ENCODE peak calls at places on chromosomes 11 and 22, in six cellular contexts. M is K562, X is spleen, E is stomach, O is HCT116, A is breast epithelium. Z is an unnamed sample.

GRCh38 chr22:49011379-49011768 is 816.3 kb downstream of the BRD1 start:
- DNase-seq in O (no peak), X (peak; percentile 61), E (peak; percentile 19), M (no peak), A (peak; percentile 38), Z (peak; percentile 89)

GRCh38 chr11:60924906-60925684 is 835 bp downstream of the TMEM132A start:
- DNase-seq in M (no peak), A (no peak), O (no peak), X (peak; percentile 78), E (no peak), Z (no peak)

GRCh38 chr11:9144828-9145227 is 53.4 kb upstream of the SCUBE2 start:
- DNase-seq in O (no peak), X (no peak), A (no peak), M (no peak), E (no peak), Z (no peak)

GRCh38 chr22:27747396-27748256 is 53.9 kb downstream of the MN1 start:
- DNase-seq in A (no peak), M (peak; percentile 46), E (no peak), O (no peak), X (no peak), Z (no peak)

GRCh38 chr22:24474221-24474620 is 20.9 kb upstream of the UPB1 start:
- DNase-seq in X (no peak), A (no peak), O (peak; percentile 40), M (no peak), E (no peak), Z (no peak)

GRCh38 chr11:61871158-61871597 is 20.2 kb downstream of the FADS3 start:
- DNase-seq in O (peak; percentile 43), E (peak; percentile 72), M (peak; percentile 93), X (peak; percentile 92), A (no peak), Z (no peak)

GRCh38 chr11:111604392-111605009 is 2.3 kb downstream of the SIK2 start:
- DNase-seq in M (peak; percentile 66), O (peak; percentile 48), A (no peak), X (no peak), E (no peak), Z (no peak)

GRCh38 chr22:49412236-49412635 is 415.4 kb downstream of the BRD1 start:
- DNase-seq in A (no peak), E (no peak), X (no peak), O (no peak), M (no peak), Z (no peak)

GRCh38 chr22:40855104-40855959 is 1.1 kb downstream of the ST13 start:
- DNase-seq in O (no peak), A (no peak), E (no peak), M (peak; percentile 47), X (no peak), Z (no peak)

GRCh38 chr22:27204817-27205216 is 547.4 kb downstream of the MIAT start:
- DNase-seq in E (no peak), O (no peak), A (no peak), M (no peak), X (no peak), Z (no peak)

GRCh38 chr11:134014502-134014901 is 54.4 kb upstream of the JAM3 start:
- DNase-seq in E (no peak), O (no peak), A (no peak), X (no peak), M (peak; percentile 20), Z (no peak)

GRCh38 chr11:128453444-128454336 is 133.7 kb downstream of the ETS1 start:
- DNase-seq in O (no peak), A (peak; percentile 58), M (no peak), E (peak; percentile 59), X (no peak), Z (no peak)

GRCh38 chr11:10856689-10857603 is 907 bp downstream of the ZBED5 start:
- DNase-seq in M (peak; percentile 73), E (peak; percentile 27), A (no peak), O (no peak), X (no peak), Z (no peak)

GRCh38 chr11:7020183-7020917 is at the start of the genes NLRP14 and ZNF214:
- DNase-seq in X (no peak), E (peak; percentile 91), A (peak; percentile 92), O (peak; percentile 75), M (peak; percentile 66), Z (no peak)

GRCh38 chr11:520428-521178 is 13.6 kb upstream of the RNH1 start:
- DNase-seq in A (no peak), X (no peak), E (no peak), O (no peak), M (no peak), Z (no peak)

GRCh38 chr11:69239320-69240040 is 54.5 kb upstream of the MYEOV start:
- DNase-seq in X (no peak), M (no peak), A (peak; percentile 17), E (peak; percentile 17), O (no peak), Z (peak; percentile 55)

GRCh38 chr11:86370922-86371614 is 3.6 kb upstream of the CCDC81 start:
- DNase-seq in M (peak; percentile 39), E (no peak), A (no peak), X (no peak), O (no peak), Z (no peak)

GRCh38 chr11:132817387-132817786 is 714.9 kb downstream of the OPCML start:
- DNase-seq in X (no peak), O (no peak), M (no peak), A (no peak), E (no peak), Z (no peak)

GRCh38 chr11:76566811-76567210 is 103.7 kb downstream of the LRRC32 start:
- DNase-seq in E (no peak), O (no peak), A (no peak), M (no peak), X (no peak), Z (no peak)

GRCh38 chr22:48898524-48899377 is 928.9 kb downstream of the BRD1 start:
- DNase-seq in A (no peak), O (no peak), M (no peak), X (peak; percentile 39), E (peak; percentile 22), Z (peak; percentile 91)

GRCh38 chr11:120001161-120002135 is 136.5 kb downstream of the TRIM29 start:
- DNase-seq in M (no peak), A (no peak), X (no peak), E (no peak), O (no peak), Z (no peak)

DNA sequence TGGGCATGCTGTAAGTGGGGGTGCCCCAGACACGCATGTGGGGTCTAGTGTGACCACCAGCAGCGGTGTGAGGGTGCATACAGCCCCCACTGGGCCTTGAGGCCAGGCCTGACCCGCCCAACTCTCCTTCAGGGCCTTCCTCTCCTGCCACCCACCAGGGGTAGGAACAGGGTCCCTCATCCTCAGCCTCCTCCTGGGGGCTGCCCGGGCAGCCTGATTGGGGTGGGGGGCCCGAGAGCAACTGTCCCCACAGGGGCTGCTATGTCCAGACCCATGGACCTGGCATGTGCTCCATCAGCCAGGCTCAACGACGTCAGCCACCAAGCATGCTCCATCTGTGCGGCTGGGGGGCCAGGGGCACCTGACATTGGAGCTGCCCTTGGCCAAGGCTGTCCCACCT is 27.2 kb downstream of the RTN4R start:
- DNase-seq in X (no peak), E (no peak), A (no peak), M (no peak), O (no peak), Z (no peak)
- H3K4me1 ChIP-seq in X (peaks cover 100% of the 10 kb centered on the region), E (peaks cover 61% of the 10 kb centered on the region), A (no peaks in the 10 kb centered on the region), M (peaks cover 16% of the 10 kb centered on the region), O (peaks cover 18% of the 10 kb centered on the region), Z (peaks cover 43% of the 10 kb centered on the region)

GRCh38 chr11:106391771-106392412 is 314.4 kb downstream of the AASDHPPT start:
- DNase-seq in A (no peak), O (no peak), E (no peak), X (no peak), M (no peak), Z (no peak)
- TF ChIP-seq POLR2AphosphoS5 in A (no peak), O (no peak), E (no peak), X (no peak), M (no peak), Z (no peak)

DNA sequence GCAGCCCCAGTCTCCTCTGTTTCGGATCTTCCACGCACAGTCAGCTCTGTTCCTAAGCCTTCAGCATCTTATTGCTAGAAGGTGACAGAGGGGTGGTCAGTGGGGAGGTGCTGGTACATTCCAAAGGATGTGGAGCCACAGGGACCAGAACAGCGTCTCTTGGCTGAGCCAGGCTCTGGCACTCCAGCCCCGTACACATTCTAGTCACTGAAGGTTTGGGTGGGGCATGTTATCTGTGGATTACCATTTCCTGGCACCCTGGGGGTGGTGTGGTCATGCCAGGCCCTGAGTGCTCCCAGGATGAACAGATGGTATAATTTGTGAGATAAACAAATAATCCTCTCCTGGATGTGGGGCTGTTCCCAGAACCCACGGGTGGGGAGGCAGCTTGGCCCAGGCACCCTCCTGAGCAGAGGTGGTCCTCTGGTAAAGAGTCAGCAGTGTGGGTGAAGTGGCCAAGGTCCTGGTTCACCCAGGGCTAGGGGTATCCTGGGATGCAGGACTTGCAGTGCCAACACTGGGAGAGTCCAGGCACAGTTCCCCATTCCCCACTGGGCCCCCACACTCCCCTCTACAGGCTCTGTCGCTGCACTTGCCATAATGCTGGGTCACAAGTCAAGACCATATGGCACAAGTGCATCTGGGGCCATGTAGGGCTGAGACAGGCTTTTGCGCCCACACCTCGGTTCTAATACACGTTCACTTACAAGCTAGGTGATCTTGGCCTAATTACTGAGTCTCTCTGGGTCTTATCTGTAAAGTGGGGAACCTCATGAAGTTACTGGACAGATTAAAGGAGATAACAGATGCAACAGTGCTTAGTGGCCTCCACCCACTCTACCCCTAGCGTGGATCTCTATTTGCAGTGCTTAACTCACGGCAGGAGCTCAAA is 33.0 kb downstream of the DKK3 start:
- DNase-seq in M (no peak), X (no peak), O (no peak), A (no peak), E (peak; percentile 25), Z (no peak)
- H3K4me1 ChIP-seq in M (no peaks in the 10 kb centered on the region), X (peaks cover 32% of the 10 kb centered on the region), O (peaks cover 44% of the 10 kb centered on the region), A (peaks cover 31% of the 10 kb centered on the region), E (peaks cover 80% of the 10 kb centered on the region), Z (peaks cover 84% of the 10 kb centered on the region)

DNA sequence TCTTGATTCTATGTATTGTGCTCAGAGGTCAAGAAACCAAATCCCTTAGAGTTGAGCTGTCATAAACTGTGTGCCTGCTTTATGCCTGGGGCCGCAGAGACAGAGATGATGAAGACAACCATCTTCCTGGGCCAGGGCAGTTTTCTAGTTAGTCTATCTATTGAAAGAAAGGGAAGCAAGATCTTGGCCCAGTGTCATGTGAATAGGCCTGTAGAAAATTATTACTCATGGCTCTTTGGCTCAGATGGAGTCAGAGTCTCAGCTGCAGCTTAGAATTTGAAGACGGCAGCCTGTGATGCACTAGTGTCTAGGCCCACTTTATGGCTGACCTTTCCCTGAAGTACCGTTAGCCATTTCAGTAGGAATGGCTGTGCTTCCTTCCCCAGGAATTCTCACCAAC is 112.0 kb downstream of the DBX1 start:
- DNase-seq in M (no peak), X (no peak), A (no peak), E (no peak), O (no peak), Z (no peak)
- TF ChIP-seq POLR2AphosphoS5 in M (no peak), X (no peak), A (no peak), E (no peak), O (no peak), Z (no peak)

GRCh38 chr11:34203377-34203801 is 98.0 kb downstream of the NAT10 start:
- DNase-seq in M (no peak), A (no peak), E (no peak), O (no peak), X (no peak), Z (no peak)
- H3K4me1 ChIP-seq in M (no peaks in the 10 kb centered on the region), A (no peaks in the 10 kb centered on the region), E (peaks cover 17% of the 10 kb centered on the region), O (peaks cover 43% of the 10 kb centered on the region), X (peaks cover 28% of the 10 kb centered on the region), Z (peaks cover 18% of the 10 kb centered on the region)